ENCODE peak calls at places on chromosomes 1 and 21, in six cellular contexts. One of them, this sample, is unnamed.
A peak's percentile ranks its signal among the peaks of the same experiment; 100 is the strongest.

GRCh38 chr1:65174585-65174984 is 26.6 kb downstream of the AK4 start:
- DNase-seq in astrocyte of the spinal cord: peak; percentile 97
- DNase-seq in OCI-LY7: no peak
- DNase-seq in GM12865: peak; percentile 87
- DNase-seq in left ventricle myocardium inferior: peak; percentile 57
- DNase-seq in AG04450: peak; percentile 29
- DNase-seq in this sample: peak; percentile 99

GRCh38 chr21:21148009-21148408 is 149.8 kb downstream of the NCAM2 start:
- DNase-seq in astrocyte of the spinal cord: no peak
- DNase-seq in OCI-LY7: no peak
- DNase-seq in GM12865: no peak
- DNase-seq in left ventricle myocardium inferior: no peak
- DNase-seq in AG04450: no peak
- DNase-seq in this sample: no peak

GRCh38 chr21:15054089-15054488 is 10.7 kb downstream of the NRIP1 start:
- DNase-seq in astrocyte of the spinal cord: no peak
- DNase-seq in OCI-LY7: no peak
- DNase-seq in GM12865: no peak
- DNase-seq in left ventricle myocardium inferior: no peak
- DNase-seq in AG04450: no peak
- DNase-seq in this sample: no peak

GRCh38 chr1:226643167-226643566 is 94.6 kb downstream of the STUM start:
- DNase-seq in astrocyte of the spinal cord: peak; percentile 69
- DNase-seq in OCI-LY7: peak; percentile 46
- DNase-seq in GM12865: peak; percentile 57
- DNase-seq in left ventricle myocardium inferior: peak; percentile 14
- DNase-seq in AG04450: peak; percentile 34
- DNase-seq in this sample: peak; percentile 27

GRCh38 chr1:209751627-209752231 is 4.1 kb upstream of the TRAF3IP3 start:
- DNase-seq in astrocyte of the spinal cord: no peak
- DNase-seq in OCI-LY7: no peak
- DNase-seq in GM12865: peak; percentile 86
- DNase-seq in left ventricle myocardium inferior: no peak
- DNase-seq in AG04450: no peak
- DNase-seq in this sample: no peak

GRCh38 chr21:29218749-29219148 is 80.0 kb upstream of the BACH1 start:
- DNase-seq in astrocyte of the spinal cord: no peak
- DNase-seq in OCI-LY7: no peak
- DNase-seq in GM12865: no peak
- DNase-seq in left ventricle myocardium inferior: no peak
- DNase-seq in AG04450: no peak
- DNase-seq in this sample: no peak

GRCh38 chr1:150272379-150272840 is at the start of gene C1orf54:
- DNase-seq in astrocyte of the spinal cord: peak; percentile 76
- DNase-seq in OCI-LY7: no peak
- DNase-seq in GM12865: peak; percentile 67
- DNase-seq in left ventricle myocardium inferior: peak; percentile 77
- DNase-seq in AG04450: no peak
- DNase-seq in this sample: peak; percentile 24

GRCh38 chr21:44962481-44962966 is 22.7 kb downstream of the SLX9 start:
- DNase-seq in astrocyte of the spinal cord: peak; percentile 98
- DNase-seq in OCI-LY7: no peak
- DNase-seq in GM12865: no peak
- DNase-seq in left ventricle myocardium inferior: no peak
- DNase-seq in AG04450: peak; percentile 99
- DNase-seq in this sample: peak; percentile 99

GRCh38 chr1:41626616-41627375 is 142.3 kb upstream of the EDN2 start:
- DNase-seq in astrocyte of the spinal cord: no peak
- DNase-seq in OCI-LY7: no peak
- DNase-seq in GM12865: peak; percentile 33
- DNase-seq in left ventricle myocardium inferior: no peak
- DNase-seq in AG04450: no peak
- DNase-seq in this sample: no peak

GRCh38 chr1:23118957-23119792 is 49.5 kb downstream of the LUZP1 start:
- DNase-seq in astrocyte of the spinal cord: peak; percentile 39
- DNase-seq in OCI-LY7: no peak
- DNase-seq in GM12865: peak; percentile 18
- DNase-seq in left ventricle myocardium inferior: no peak
- DNase-seq in AG04450: no peak
- DNase-seq in this sample: no peak

GRCh38 chr1:181081399-181081798 is 7.1 kb upstream of the IER5 start:
- DNase-seq in astrocyte of the spinal cord: no peak
- DNase-seq in OCI-LY7: no peak
- DNase-seq in GM12865: no peak
- DNase-seq in left ventricle myocardium inferior: no peak
- DNase-seq in AG04450: no peak
- DNase-seq in this sample: no peak

GRCh38 chr1:204383163-204383904 is 23.6 kb upstream of the PLEKHA6 start:
- DNase-seq in astrocyte of the spinal cord: no peak
- DNase-seq in OCI-LY7: no peak
- DNase-seq in GM12865: no peak
- DNase-seq in left ventricle myocardium inferior: no peak
- DNase-seq in AG04450: no peak
- DNase-seq in this sample: no peak

DNA sequence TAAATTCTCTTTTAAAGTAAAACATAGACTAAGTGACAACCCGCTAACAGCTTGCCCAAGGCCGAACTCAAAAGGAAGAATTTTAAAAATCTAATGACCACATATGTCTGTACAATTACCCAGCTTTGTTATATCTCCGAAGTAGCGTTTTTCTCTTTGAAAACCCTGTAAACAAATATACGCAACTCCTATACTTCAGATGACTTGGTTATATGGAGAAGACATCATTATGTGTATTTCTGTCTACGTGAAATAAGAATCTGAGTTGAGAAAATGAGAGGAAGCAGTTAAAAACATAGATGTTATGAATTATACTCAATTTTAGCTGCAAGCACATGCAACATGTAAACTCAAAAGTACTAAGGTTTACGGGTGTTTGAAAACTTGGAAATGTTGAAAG is 2.0 kb downstream of the PBX1 start:
- DNase-seq in astrocyte of the spinal cord: peak; percentile 56
- DNase-seq in OCI-LY7: no peak
- DNase-seq in GM12865: no peak
- DNase-seq in left ventricle myocardium inferior: no peak
- DNase-seq in AG04450: no peak
- DNase-seq in this sample: no peak
- H3K4me3 ChIP-seq in astrocyte of the spinal cord: peak overlapping the region; percentile 64
- H3K4me3 ChIP-seq in OCI-LY7: no peak overlapping the region
- H3K4me3 ChIP-seq in GM12865: no peak overlapping the region
- H3K4me3 ChIP-seq in left ventricle myocardium inferior: peak overlapping the region; percentile 82
- H3K4me3 ChIP-seq in AG04450: peak overlapping the region; percentile 76
- H3K4me3 ChIP-seq in this sample: peak overlapping the region; percentile 66

DNA sequence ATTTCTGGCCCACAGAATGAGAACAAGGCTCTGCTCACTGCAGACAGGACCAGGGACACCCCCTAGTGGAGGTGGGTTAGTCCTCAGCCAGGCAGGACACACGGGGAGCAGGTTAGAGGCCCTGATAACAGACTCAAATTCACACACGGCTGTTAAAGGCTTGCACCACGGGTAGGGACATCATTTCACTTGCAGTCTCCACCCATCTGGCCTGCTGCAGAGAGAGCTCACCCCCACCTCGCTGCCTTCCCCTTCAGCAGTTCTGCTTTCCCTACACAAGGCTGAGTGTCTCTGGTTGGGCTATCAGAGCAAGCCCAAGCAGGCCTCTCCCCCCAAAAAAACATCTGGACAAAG is 20.6 kb downstream of the MEF2D start:
- DNase-seq in astrocyte of the spinal cord: no peak
- DNase-seq in OCI-LY7: no peak
- DNase-seq in GM12865: no peak
- DNase-seq in left ventricle myocardium inferior: no peak
- DNase-seq in AG04450: no peak
- DNase-seq in this sample: no peak
- TF ChIP-seq CTCF in astrocyte of the spinal cord: peak; percentile 34
- TF ChIP-seq CTCF in OCI-LY7: no peak
- TF ChIP-seq CTCF in GM12865: peak; percentile 8
- TF ChIP-seq CTCF in left ventricle myocardium inferior: peak; percentile 40
- TF ChIP-seq CTCF in AG04450: no peak
- TF ChIP-seq CTCF in this sample: peak; percentile 16

DNA sequence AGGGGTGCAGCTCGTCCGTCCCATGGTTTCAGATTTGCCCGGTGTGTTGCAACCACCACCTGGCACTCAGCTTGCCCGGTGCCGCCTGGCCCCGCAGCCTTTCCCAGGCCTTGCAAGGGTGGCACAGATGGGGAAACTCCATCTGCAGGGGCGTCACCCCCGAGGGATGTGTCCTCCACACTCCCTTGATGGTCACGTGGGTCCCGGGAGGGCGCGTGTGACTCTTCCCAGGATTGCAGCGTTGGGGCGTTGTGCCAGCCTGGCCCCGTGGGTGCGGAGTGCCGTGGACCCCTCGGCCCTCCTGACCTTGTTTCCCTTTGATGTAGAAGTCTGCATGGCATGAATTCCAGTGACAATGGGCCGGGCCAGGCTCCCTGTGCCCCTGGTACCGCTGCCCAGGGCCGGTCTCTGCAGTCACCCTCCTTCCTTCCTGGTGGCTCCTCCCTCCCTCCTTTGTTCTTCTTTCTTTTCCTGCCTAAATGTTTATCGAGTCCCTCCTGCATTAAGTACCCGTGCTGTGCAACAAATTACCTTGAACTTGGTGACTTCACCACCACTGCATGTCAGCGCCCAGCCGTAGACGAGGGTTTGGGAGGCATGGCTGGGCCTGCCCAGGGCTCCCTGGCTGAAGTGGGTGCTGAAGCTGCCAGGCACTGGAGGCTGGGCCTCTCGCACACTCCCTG is 22.9 kb downstream of the RRP1 start:
- DNase-seq in astrocyte of the spinal cord: no peak
- DNase-seq in OCI-LY7: no peak
- DNase-seq in GM12865: no peak
- DNase-seq in left ventricle myocardium inferior: no peak
- DNase-seq in AG04450: no peak
- DNase-seq in this sample: no peak
- H3K4me3 ChIP-seq in astrocyte of the spinal cord: no peak overlapping the region
- H3K4me3 ChIP-seq in OCI-LY7: no peak overlapping the region
- H3K4me3 ChIP-seq in GM12865: no peak overlapping the region
- H3K4me3 ChIP-seq in left ventricle myocardium inferior: peak overlapping the region; percentile 41
- H3K4me3 ChIP-seq in AG04450: no peak overlapping the region
- H3K4me3 ChIP-seq in this sample: no peak overlapping the region

DNA sequence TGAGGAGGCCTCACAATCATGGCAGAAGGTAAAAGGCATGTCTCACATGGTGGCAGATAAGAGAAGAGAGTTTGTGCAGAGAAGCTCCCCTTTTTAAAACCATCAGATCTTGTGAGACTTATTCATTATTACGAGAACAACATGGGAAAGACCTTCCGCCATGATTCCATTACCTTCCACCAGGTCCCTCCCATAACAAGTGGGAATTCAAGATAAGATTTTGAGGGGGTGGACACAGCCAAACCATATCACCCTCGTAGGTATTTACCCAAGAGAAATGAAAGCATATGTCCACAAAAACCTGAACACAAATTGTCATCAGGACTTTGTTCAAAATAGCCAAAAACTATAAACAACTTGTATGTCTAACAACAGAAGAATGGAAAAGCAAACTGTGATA is 45.9 kb upstream of the TENT5C start:
- DNase-seq in astrocyte of the spinal cord: no peak
- DNase-seq in OCI-LY7: no peak
- DNase-seq in GM12865: no peak
- DNase-seq in left ventricle myocardium inferior: no peak
- DNase-seq in AG04450: no peak
- DNase-seq in this sample: no peak
- TF ChIP-seq CTCF in astrocyte of the spinal cord: no peak
- TF ChIP-seq CTCF in OCI-LY7: no peak
- TF ChIP-seq CTCF in GM12865: no peak
- TF ChIP-seq CTCF in left ventricle myocardium inferior: no peak
- TF ChIP-seq CTCF in AG04450: no peak
- TF ChIP-seq CTCF in this sample: no peak

This sample was measured in astrocyte of the cerebellum.